ENCODE peak calls at places on chromosome 2, in nine cellular contexts. Y, M, I, R, B, O, D, S and K are unnamed samples.

GRCh38 chr2:240605867-240606743 is 19.2 kb upstream of the GPR35 start:
- DNase-seq in S (no peak), O (no peak), R (no peak), B (no peak), Y (peak), I (peak), M (no peak), D (no peak), K (no peak)

GRCh38 chr2:11542275-11542819 is 8.5 kb downstream of the GREB1 start:
- DNase-seq in M (no peak), D (no peak), Y (no peak), S (no peak), O (peak), I (no peak), R (no peak), B (no peak), K (no peak)

GRCh38 chr2:214865400-214865799 is 55.9 kb upstream of the BARD1 start:
- DNase-seq in Y (no peak), O (no peak), M (no peak), D (no peak), S (no peak), B (no peak), I (no peak), R (no peak), K (no peak)

GRCh38 chr2:64283641-64284371 is 139.6 kb upstream of the PELI1 start:
- DNase-seq in M (no peak), O (no peak), Y (no peak), B (peak), R (no peak), S (no peak), I (no peak), D (no peak), K (no peak)

GRCh38 chr2:43345391-43345813 is 119.0 kb upstream of the ZFP36L2 start:
- DNase-seq in D (no peak), M (no peak), Y (no peak), I (peak), R (peak), B (no peak), O (peak), S (no peak), K (no peak)

GRCh38 chr2:118310016-118310877 is 222.0 kb downstream of the INSIG2 start:
- DNase-seq in O (peak), Y (peak), D (no peak), S (peak), R (peak), M (no peak), B (peak), I (no peak), K (peak)

GRCh38 chr2:85215074-85216050 is 82.2 kb downstream of the TCF7L1 start:
- DNase-seq in Y (no peak), M (no peak), I (no peak), D (no peak), O (peak), B (no peak), R (no peak), S (peak), K (no peak)

GRCh38 chr2:24981742-24982141 is 10.0 kb upstream of the DNAJC27 start:
- DNase-seq in Y (no peak), M (no peak), I (no peak), O (no peak), R (no peak), D (no peak), S (peak), B (no peak), K (no peak)

GRCh38 chr2:190023860-190024259 is 38.7 kb downstream of the MSTN start:
- DNase-seq in O (peak), B (peak), Y (no peak), S (peak), D (no peak), I (no peak), R (no peak), M (no peak), K (peak)

GRCh38 chr2:159009940-159010339 is 41.5 kb downstream of the TANC1 start:
- DNase-seq in I (no peak), D (no peak), M (no peak), S (peak), B (no peak), R (no peak), O (no peak), Y (no peak), K (no peak)

GRCh38 chr2:12035029-12035720 is 288.7 kb downstream of the LPIN1 start:
- DNase-seq in Y (no peak), S (no peak), R (no peak), I (no peak), D (no peak), B (no peak), M (no peak), O (no peak), K (no peak)

GRCh38 chr2:237278593-237278992 is 135.4 kb downstream of the COL6A3 start:
- DNase-seq in O (no peak), Y (no peak), I (peak), M (no peak), B (no peak), S (peak), D (peak), R (peak), K (no peak)

GRCh38 chr2:109409347-109410020 is 204.3 kb downstream of the SEPTIN10 start:
- DNase-seq in B (no peak), O (no peak), R (no peak), S (no peak), Y (no peak), D (no peak), I (no peak), M (no peak), K (peak)

GRCh38 chr2:237588044-237588696 is 2.4 kb downstream of the RAB17 start:
- DNase-seq in M (no peak), R (no peak), I (no peak), D (no peak), Y (no peak), S (no peak), B (no peak), O (no peak), K (no peak)

GRCh38 chr2:83365476-83365875 is 1093.6 kb downstream of the SUCLG1 start:
- DNase-seq in B (no peak), R (no peak), S (no peak), I (no peak), D (no peak), M (no peak), O (no peak), Y (no peak), K (no peak)

GRCh38 chr2:151111599-151112278 is 149.9 kb downstream of the RBM43 start:
- DNase-seq in O (no peak), M (no peak), Y (no peak), B (no peak), S (peak), R (no peak), D (no peak), I (no peak), K (peak)

GRCh38 chr2:197847666-197848401 is 43.4 kb downstream of the PLCL1 start:
- DNase-seq in R (no peak), S (peak), Y (no peak), D (no peak), O (no peak), I (no peak), B (peak), M (no peak), K (peak)

GRCh38 chr2:69010437-69011194 is 2.4 kb upstream of the ANTXR1 start:
- DNase-seq in B (no peak), S (no peak), M (no peak), I (no peak), O (no peak), D (peak), Y (no peak), R (no peak), K (no peak)

GRCh38 chr2:157990173-157990572 is 111.5 kb upstream of the UPP2 start:
- DNase-seq in I (no peak), S (no peak), O (peak), R (no peak), D (no peak), M (no peak), B (no peak), Y (no peak), K (no peak)

GRCh38 chr2:46097714-46098480 is 199.3 kb upstream of the EPAS1 start:
- DNase-seq in M (no peak), R (no peak), Y (no peak), B (no peak), I (peak), S (peak), D (peak), O (no peak), K (peak)

GRCh38 chr2:205776139-205776538 is 93.8 kb downstream of the NRP2 start:
- DNase-seq in O (peak), B (no peak), I (no peak), D (peak), M (no peak), S (no peak), R (peak), Y (peak), K (no peak)

GRCh38 chr2:41916177-41916576 is 131.6 kb upstream of the PKDCC start:
- DNase-seq in Y (no peak), S (no peak), B (no peak), M (no peak), I (no peak), O (no peak), D (no peak), R (no peak), K (no peak)

GRCh38 chr2:46451131-46451711 is 28.1 kb upstream of the TMEM247 start:
- DNase-seq in B (no peak), S (peak), O (no peak), Y (no peak), M (no peak), I (no peak), D (no peak), R (no peak), K (peak)

GRCh38 chr2:188404341-188405004 is 112.8 kb downstream of the GULP1 start:
- DNase-seq in Y (no peak), O (no peak), S (peak), I (no peak), M (no peak), R (no peak), D (no peak), B (no peak), K (no peak)

GRCh38 chr2:126482582-126483464 is 173.1 kb upstream of the GYPC start:
- DNase-seq in R (no peak), B (no peak), O (peak), S (no peak), Y (no peak), D (no peak), I (no peak), M (no peak), K (no peak)

GRCh38 chr2:27889774-27890145 is 427 bp downstream of the RBKS start:
- DNase-seq in S (no peak), D (no peak), R (no peak), I (peak), B (no peak), Y (no peak), M (no peak), O (no peak), K (peak)

GRCh38 chr2:109226128-109226527 is 97.1 kb downstream of the SH3RF3 start:
- DNase-seq in M (no peak), R (no peak), D (no peak), B (no peak), Y (no peak), I (no peak), O (no peak), S (peak), K (no peak)

GRCh38 chr2:210086292-210086691 is 83.9 kb downstream of the RPE start:
- DNase-seq in I (no peak), R (no peak), M (no peak), Y (no peak), O (no peak), S (peak), D (no peak), B (no peak), K (peak)

GRCh38 chr2:130819915-130820861 is 16.5 kb upstream of the ARHGEF4 start:
- DNase-seq in O (peak), R (no peak), D (no peak), B (no peak), Y (peak), S (no peak), I (peak), M (no peak), K (peak)

GRCh38 chr2:107027205-107027604 is 141.2 kb upstream of the ST6GAL2 start:
- DNase-seq in B (no peak), M (no peak), D (no peak), S (no peak), I (no peak), Y (no peak), R (no peak), O (no peak), K (no peak)

GRCh38 chr2:120647487-120647886 is 88.2 kb upstream of the GLI2 start:
- DNase-seq in M (no peak), D (no peak), B (no peak), R (no peak), S (peak), I (no peak), O (no peak), Y (no peak), K (peak)

GRCh38 chr2:192035731-192036442 is 158.8 kb downstream of the TMEFF2 start:
- DNase-seq in I (no peak), O (no peak), S (peak), B (no peak), R (no peak), Y (no peak), D (no peak), M (no peak), K (no peak)

GRCh38 chr2:63023444-63023843 is 27.2 kb upstream of the OTX1 start:
- DNase-seq in I (no peak), D (no peak), S (peak), B (no peak), M (no peak), O (peak), R (no peak), Y (no peak), K (peak)

GRCh38 chr2:237819231-237819630 is 20.7 kb downstream of the RBM44 start:
- DNase-seq in M (no peak), O (no peak), B (no peak), I (no peak), S (peak), R (no peak), Y (no peak), D (no peak), K (peak)

GRCh38 chr2:9169310-9170107 is 37.1 kb upstream of the ASAP2 start:
- DNase-seq in S (no peak), O (no peak), R (no peak), D (no peak), B (no peak), Y (no peak), I (no peak), M (no peak), K (no peak)
- H3K4me3 ChIP-seq in S (no peak), O (no peak), R (no peak), D (no peak), B (no peak), Y (no peak), I (no peak), M (no peak), K (no peak)

DNA sequence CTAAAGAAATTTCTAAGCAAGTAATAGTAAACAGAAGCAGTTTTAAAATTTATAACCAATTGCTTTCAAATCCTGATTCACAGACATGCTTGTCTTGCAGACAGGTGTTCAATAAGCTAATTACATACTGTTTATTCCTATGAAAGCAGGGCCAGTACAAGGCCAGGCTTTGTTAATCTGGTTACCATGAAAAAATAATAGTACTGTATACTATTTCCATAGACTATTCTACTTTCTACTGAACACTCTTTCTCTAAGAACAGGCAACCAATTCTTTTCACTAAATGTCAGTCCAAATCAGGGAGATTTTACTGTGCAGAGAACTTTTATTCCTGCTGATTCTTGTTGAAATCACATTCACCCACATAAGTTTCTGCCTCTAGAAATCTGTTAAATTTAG is 2.9 kb upstream of the SRSF7 start:
- DNase-seq in S (no peak), I (no peak), R (no peak), Y (no peak), B (no peak), O (no peak), M (no peak), D (no peak), K (no peak)
- H3K4me3 ChIP-seq in S (no peak), I (no peak), R (no peak), Y (no peak), B (peak), O (no peak), M (no peak), D (no peak), K (no peak)

GRCh38 chr2:219441451-219442205 is 7.0 kb downstream of the SPEG start:
- DNase-seq in Y (peak), I (peak), R (no peak), B (peak), O (peak), M (no peak), S (peak), D (no peak), K (peak)

GRCh38 chr2:219439518-219439917 is 4.9 kb downstream of the SPEG start:
- DNase-seq in S (no peak), M (no peak), R (no peak), Y (no peak), O (no peak), D (no peak), B (no peak), I (no peak), K (no peak)

GRCh38 chr2:219442206-219443015 is 7.8 kb downstream of the SPEG start:
- DNase-seq in I (peak), R (no peak), B (no peak), M (no peak), S (no peak), Y (no peak), O (peak), D (no peak), K (no peak)

GRCh38 chr2:219438453-219438852 is 3.8 kb downstream of the SPEG start:
- DNase-seq in D (no peak), B (no peak), R (no peak), M (no peak), Y (no peak), S (no peak), O (no peak), I (no peak), K (no peak)

DNA sequence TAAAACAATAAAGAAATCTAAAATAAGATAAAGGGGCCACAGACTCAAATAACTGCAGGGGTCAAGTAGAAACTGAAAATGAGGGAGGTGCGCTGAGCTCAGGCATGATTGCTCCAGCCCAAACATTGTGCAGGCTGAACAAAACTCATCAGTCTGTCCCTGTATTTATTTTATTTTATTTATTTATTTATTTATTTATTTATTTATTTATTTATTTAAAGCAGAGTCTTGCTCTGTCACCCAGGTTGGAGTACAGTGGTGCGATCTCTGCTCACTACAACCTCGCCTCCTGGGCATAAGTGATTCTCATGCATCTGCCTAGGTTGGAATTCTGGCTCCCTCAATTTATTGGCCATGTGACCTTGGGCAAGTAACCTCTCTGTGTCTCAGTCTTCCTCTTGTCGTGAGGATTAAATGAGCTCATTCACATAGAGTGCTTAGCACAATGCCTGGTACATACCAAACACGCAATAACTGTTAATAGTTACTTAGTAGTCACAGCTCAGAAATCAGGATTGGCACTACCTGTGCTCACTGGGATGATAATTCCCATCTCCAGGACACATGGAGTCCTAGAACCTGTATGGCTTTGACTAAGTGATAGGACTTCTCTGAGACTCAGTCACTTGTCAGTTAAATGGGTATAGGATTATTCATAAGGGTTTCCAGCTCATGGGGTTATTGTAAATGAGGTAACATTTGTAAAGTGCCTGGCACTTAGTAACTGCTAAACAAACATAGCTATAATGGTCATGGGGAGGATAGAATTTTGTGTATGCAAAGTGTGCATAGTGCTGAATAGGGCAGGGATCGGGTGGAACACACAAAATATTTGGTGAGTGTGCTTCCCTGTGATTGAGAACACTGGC is 6.0 kb downstream of the SPEG start:
- DNase-seq in D (no peak), S (peak), M (no peak), B (no peak), O (no peak), I (no peak), R (no peak), Y (no peak), K (peak)
- H3K4me3 ChIP-seq in D (no peak), S (no peak), M (no peak), B (no peak), O (no peak), I (peak), R (no peak), Y (no peak), K (no peak)

GRCh38 chr2:133266926-133267590 is 301.2 kb downstream of the NCKAP5 start:
- DNase-seq in B (no peak), I (no peak), S (no peak), M (no peak), O (peak), D (no peak), Y (no peak), R (no peak), K (no peak)

GRCh38 chr2:133266075-133266925 is 302.0 kb downstream of the NCKAP5 start:
- DNase-seq in B (no peak), Y (peak), S (no peak), D (no peak), M (no peak), R (peak), O (peak), I (no peak), K (no peak)

GRCh38 chr2:133262888-133263287 is 305.4 kb downstream of the NCKAP5 start:
- DNase-seq in D (no peak), R (no peak), O (peak), Y (no peak), S (no peak), I (no peak), M (no peak), B (no peak), K (peak)

GRCh38 chr2:133270550-133270949 is 297.7 kb downstream of the NCKAP5 start:
- DNase-seq in S (no peak), D (no peak), M (no peak), O (no peak), I (no peak), Y (no peak), B (no peak), R (no peak), K (no peak)

DNA sequence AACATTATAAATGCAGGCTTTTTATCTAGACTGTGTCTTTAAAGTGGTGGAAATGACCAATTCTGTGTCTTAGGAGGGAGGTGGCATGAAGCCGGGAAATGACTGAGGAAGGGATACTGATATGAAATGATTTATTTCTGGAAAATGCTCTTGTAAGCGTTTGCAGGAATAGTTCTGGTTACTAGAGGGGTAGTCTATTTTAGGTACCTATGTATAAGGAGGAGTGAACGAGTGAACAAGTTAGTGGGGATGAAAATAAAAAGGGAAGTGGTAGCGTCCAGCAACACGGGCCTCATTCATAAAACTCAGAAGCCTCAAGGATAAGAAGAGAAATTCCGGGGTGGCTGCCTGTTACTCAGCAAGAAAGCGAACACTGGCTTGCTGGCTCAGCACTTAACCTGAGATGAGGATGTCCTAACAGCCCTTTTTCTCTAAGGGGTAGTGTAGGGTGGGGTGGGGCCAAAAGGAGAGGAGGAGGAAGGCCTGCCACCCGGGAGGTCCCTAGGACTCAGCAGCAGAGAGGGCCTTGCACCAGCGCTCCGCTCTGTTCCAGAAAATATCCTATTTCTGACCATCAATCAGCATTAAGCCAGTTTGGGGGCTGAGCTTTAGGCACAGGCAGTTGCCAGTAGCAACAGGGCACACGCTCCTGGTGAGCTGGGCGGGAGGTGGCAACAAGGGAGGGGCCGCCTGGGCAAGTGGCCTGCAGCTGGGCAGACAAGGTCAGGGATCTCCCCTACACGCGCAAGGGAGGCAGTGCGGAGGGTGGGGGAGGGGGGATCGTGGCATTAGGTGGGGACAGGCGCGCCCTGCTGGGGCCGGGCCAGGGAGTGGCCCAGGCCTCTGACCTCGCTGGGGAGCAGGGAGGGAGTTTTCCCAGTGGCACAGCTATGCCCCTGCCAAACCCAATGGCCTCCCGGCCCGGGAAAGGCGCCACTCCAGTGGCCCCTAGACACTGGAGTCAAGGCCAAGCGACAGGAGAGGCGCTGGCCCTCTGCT is 303.0 kb downstream of the NCKAP5 start:
- DNase-seq in S (no peak), O (peak), M (no peak), Y (peak), B (no peak), I (no peak), D (peak), R (peak), K (no peak)
- H3K4me3 ChIP-seq in S (peak), O (peak), M (no peak), Y (peak), B (no peak), I (no peak), D (no peak), R (peak), K (no peak)